ENCODE peak calls at places on chromosome 10, in four cellular contexts. Y is left ventricle myocardium inferior, G is kidney epithelial cell, H is foreskin fibroblast. M is an unnamed sample.

GRCh38 chr10:121460733-121461132 is 137.5 kb downstream of the FGFR2 start:
- DNase-seq in Y (no peak), G (no peak), H (no peak), M (no peak)

GRCh38 chr10:77974396-77975074 is 48.0 kb upstream of the DLG5 start:
- DNase-seq in G (no peak), H (peak), Y (no peak), M (no peak)

GRCh38 chr10:118251791-118252190 is 90.3 kb downstream of the FAM204A start:
- DNase-seq in H (no peak), G (no peak), Y (no peak), M (no peak)

GRCh38 chr10:120997313-120998102 is 146.3 kb downstream of the WDR11 start:
- DNase-seq in Y (no peak), G (no peak), H (no peak), M (no peak)

GRCh38 chr10:19480296-19480695 is 335.9 kb upstream of the PLXDC2 start:
- DNase-seq in H (no peak), Y (no peak), G (no peak), M (no peak)

GRCh38 chr10:25867321-25867720 is 66.7 kb upstream of the MYO3A start:
- DNase-seq in H (no peak), G (no peak), Y (no peak), M (no peak)

GRCh38 chr10:96292971-96293909 is 11.0 kb upstream of the DNTT start:
- DNase-seq in Y (no peak), H (peak), G (no peak), M (peak)

GRCh38 chr10:116715839-116716377 is 26.5 kb downstream of the HSPA12A start:
- DNase-seq in Y (no peak), G (no peak), H (no peak), M (no peak)

GRCh38 chr10:95628786-95629185 is 27.7 kb downstream of the ALDH18A1 start:
- DNase-seq in G (peak), Y (no peak), H (peak), M (peak)

GRCh38 chr10:35908451-35908850 is 266.4 kb upstream of the FZD8 start:
- DNase-seq in H (peak), Y (no peak), G (no peak), M (no peak)

GRCh38 chr10:8315619-8316021 is 261.1 kb downstream of the GATA3 start:
- DNase-seq in H (no peak), Y (no peak), G (no peak), M (no peak)

GRCh38 chr10:9239298-9239697 is 1184.8 kb downstream of the GATA3 start:
- DNase-seq in H (no peak), G (no peak), Y (no peak), M (no peak)

GRCh38 chr10:59606551-59606961 is 103.1 kb downstream of the SLC16A9 start:
- DNase-seq in G (no peak), Y (no peak), H (peak), M (no peak)

GRCh38 chr10:126673565-126673964 is 3.1 kb upstream of the C10orf90 start:
- DNase-seq in Y (no peak), H (no peak), G (no peak), M (no peak)

GRCh38 chr10:116385994-116386809 is 41.4 kb upstream of the PNLIPRP3 start:
- DNase-seq in G (peak), Y (no peak), H (peak), M (peak)

GRCh38 chr10:104127411-104127810 is 5.4 kb downstream of the SFR1 start:
- DNase-seq in H (peak), G (no peak), Y (no peak), M (no peak)

GRCh38 chr10:80411267-80411668 is 2.9 kb downstream of the PRXL2A start:
- DNase-seq in G (no peak), H (no peak), Y (peak), M (no peak)

DNA sequence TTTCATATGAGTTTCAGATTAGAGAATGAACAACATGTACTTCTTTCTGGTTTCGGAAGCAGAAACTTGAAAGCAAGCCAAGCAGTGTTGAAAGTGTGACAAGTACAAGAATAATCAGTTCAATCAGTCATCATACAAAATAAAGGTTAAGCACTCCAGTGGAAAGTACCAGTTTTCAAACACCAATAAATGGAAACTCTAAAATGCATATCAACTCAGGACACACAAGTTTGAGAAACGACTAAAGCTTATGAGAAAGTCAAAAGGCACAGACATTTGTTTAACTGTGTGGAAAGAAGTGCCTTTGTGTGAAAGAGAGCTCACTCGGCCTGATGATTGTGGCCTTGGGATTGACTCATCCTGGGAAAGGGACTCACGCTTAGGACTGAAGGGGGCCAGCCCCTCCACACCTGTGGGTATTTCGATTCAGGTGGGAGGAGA is 60.6 kb upstream of the AKR1C1 start:
- DNase-seq in H (peak), G (no peak), Y (no peak), M (peak)
- H3K4me3 ChIP-seq in H (no peak), G (no peak), Y (peak), M (no peak)

GRCh38 chr10:131947631-131948347 is 33.9 kb downstream of the BNIP3 start:
- DNase-seq in G (peak), H (peak), Y (no peak), M (no peak)

GRCh38 chr10:131946880-131947279 is 34.8 kb downstream of the BNIP3 start:
- DNase-seq in H (no peak), G (no peak), Y (no peak), M (no peak)

GRCh38 chr10:131948501-131948900 is 33.2 kb downstream of the BNIP3 start:
- DNase-seq in H (no peak), Y (no peak), G (no peak), M (no peak)

GRCh38 chr10:131949041-131949862 is 32.5 kb downstream of the BNIP3 start:
- DNase-seq in H (no peak), Y (no peak), G (no peak), M (no peak)

GRCh38 chr10:131946321-131946751 is 35.4 kb downstream of the BNIP3 start:
- DNase-seq in H (peak), G (peak), Y (no peak), M (no peak)
- TF ChIP-seq CTCF in H (no peak), G (no peak), Y (no peak), M (no peak)

GRCh38 chr10:34403512-34403911 is 411.6 kb downstream of the PARD3 start:
- DNase-seq in H (peak), G (no peak), Y (no peak), M (no peak)
- H3K4me3 ChIP-seq in H (no peak), G (no peak), Y (no peak), M (no peak)

GRCh38 chr10:43262902-43263466 is 3.9 kb downstream of the RASGEF1A start:
- DNase-seq in H (no peak), Y (no peak), G (no peak), M (no peak)

GRCh38 chr10:43262043-43262901 is 4.6 kb downstream of the RASGEF1A start:
- DNase-seq in G (no peak), Y (no peak), H (no peak), M (no peak)

GRCh38 chr10:43264324-43264986 is 2.4 kb downstream of the RASGEF1A start:
- DNase-seq in Y (no peak), G (no peak), H (no peak), M (no peak)

GRCh38 chr10:43264987-43265798 is 1.7 kb downstream of the RASGEF1A start:
- DNase-seq in Y (no peak), G (no peak), H (no peak), M (no peak)

GRCh38 chr10:43263551-43264323 is 3.1 kb downstream of the RASGEF1A start:
- DNase-seq in G (no peak), Y (no peak), H (no peak), M (no peak)
- TF ChIP-seq CTCF in G (peak), Y (no peak), H (peak), M (peak)

DNA sequence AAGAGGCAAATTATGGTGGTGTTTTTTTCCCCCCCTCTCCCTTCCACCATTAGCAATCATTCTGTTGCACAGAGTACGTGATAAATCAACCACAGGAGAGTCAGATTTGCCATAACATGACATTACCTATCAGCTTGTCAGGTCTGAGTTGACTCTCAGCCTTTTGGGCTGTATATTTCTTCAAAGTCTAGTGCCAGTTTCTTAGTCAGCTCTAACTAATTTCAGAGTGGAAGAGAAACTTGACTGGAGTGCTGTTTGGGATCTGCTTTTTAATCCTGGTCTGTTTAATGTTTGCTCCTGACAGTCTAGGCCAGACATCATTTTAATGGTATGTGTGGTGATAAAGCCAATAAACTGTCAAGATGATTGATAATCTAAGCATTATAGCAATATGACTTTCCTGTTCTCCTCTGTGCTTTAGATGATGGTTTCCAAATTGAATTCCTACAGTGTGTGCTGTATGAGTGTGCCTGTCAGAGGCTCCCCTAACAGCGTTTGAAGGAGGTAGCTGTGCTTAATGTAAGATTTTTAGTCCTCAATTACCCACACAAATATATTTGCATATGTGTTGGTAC is 76.9 kb downstream of the LRMDA start:
- DNase-seq in Y (no peak), H (peak), G (no peak), M (no peak)
- H3K4me3 ChIP-seq in Y (no peak), H (no peak), G (no peak), M (no peak)

GRCh38 chr10:14302035-14302434 is 28.7 kb downstream of the FRMD4A start:
- DNase-seq in G (no peak), H (peak), Y (no peak), M (no peak)
- TF ChIP-seq CTCF in G (peak), H (peak), Y (peak), M (peak)

DNA sequence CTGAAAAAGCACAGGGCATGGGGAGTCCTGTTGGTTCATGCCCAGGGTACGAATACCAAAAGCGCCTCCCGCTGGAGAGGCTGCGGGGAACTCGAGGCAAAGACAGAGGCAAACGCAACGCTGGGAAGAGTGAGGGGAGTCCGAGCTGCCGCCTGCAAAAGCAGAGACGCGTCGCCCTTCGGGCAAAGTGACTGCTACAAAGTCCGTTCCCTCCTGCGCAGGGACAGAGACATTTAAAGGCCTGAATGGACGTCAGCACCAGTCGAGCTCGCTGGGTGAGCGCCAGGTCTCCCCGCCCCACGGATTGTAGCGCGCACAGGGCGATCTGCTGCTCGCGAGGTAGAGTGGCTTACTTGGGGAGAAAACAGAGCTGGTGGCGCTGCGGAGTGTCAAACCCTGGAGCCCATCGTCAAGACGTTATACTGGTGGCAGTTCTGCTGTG is 732.8 kb downstream of the ZWINT start:
- DNase-seq in H (no peak), G (no peak), Y (no peak), M (no peak)
- H3K4me3 ChIP-seq in H (no peak), G (peak), Y (peak), M (no peak)

GRCh38 chr10:16967866-16968721 is 150.9 kb upstream of the RSU1 start:
- DNase-seq in G (peak), H (peak), Y (no peak), M (peak)

GRCh38 chr10:16965740-16966447 is 148.7 kb upstream of the RSU1 start:
- DNase-seq in G (peak), H (peak), Y (no peak), M (peak)

GRCh38 chr10:16967000-16967865 is 150.0 kb upstream of the RSU1 start:
- DNase-seq in Y (no peak), H (peak), G (no peak), M (no peak)

GRCh38 chr10:16965242-16965620 is 148.0 kb upstream of the RSU1 start:
- DNase-seq in H (no peak), Y (no peak), G (no peak), M (no peak)

GRCh38 chr10:16964571-16965241 is 147.5 kb upstream of the RSU1 start:
- DNase-seq in Y (no peak), H (peak), G (no peak), M (no peak)
- TF ChIP-seq CTCF in Y (no peak), H (no peak), G (no peak), M (no peak)

DNA sequence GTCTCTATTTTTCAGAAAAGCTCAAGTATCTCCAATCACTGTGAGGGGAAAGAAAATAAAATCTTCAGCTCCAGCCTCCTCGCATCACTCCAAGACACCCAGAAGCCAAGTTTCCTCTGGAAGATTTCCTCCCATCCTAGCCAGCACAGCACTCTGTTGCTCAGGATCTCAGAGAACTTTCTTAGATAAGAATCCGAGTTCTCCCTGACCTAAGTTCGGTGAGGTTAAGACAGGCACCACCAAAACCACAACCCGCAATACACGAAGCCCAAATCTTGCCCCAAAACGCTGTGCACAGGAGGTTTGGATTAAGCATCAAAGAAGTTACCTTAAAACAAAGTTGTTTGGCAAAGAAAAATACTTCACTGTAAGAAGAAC is 4.2 kb downstream of the FAM53B start:
- DNase-seq in Y (no peak), H (no peak), G (no peak), M (no peak)
- H3K4me3 ChIP-seq in Y (peak), H (no peak), G (no peak), M (no peak)

DNA sequence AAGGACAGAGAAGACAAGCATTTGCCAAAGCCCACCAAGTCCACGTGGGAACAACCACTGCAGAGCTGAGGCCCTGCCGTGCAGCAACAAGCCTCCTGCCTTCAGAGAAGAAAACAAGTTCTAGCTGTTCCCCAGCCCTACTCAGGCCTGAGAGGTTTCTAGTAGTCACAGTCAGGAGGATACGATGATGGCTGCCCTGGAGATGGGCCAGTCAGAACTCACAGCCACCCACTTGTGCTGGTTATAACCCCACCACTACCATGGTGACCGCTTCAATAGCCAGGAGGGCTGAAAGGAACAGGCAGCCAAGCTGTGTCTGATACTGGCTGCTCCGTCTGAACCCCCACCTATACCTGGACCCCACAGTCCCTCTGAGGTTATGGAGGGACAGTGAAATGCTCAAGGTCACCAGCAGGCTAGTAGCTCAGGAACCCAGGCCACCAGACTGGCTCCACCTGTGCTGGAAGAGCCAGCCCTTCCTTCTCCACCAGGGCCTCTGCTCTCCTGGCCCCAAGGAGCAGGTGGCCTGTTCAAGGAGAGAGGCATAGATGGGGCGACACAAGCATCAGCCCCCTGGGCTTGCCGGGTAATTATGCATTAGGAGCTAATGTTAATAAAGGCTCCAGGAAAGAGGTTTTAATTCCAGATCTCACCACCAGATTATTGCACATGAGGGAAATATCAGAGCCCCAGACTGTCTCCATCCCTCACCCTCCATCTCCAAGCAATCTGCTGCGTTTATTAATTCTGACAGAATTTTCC is 125.8 kb upstream of the PCBD1 start:
- DNase-seq in G (no peak), H (no peak), Y (peak), M (no peak)
- TF ChIP-seq CTCF in G (no peak), H (no peak), Y (no peak), M (no peak)

M was measured in epithelial cell of proximal tubule.